ENCODE peak calls at places on chromosomes 1 and 21, in seven cellular contexts. J is adrenal gland, A is gastrocnemius medialis, U is spleen, G is IMR-90, L is transverse colon, Q is suprapubic skin. K is an unnamed sample.
A peak's percentile ranks its signal among the peaks of the same experiment; 100 is the strongest.

GRCh38 chr21:46550511-46550941 is 54.4 kb downstream of the S100B start:
- DNase-seq in J (no peak), A (no peak), U (no peak), G (no peak), L (no peak), Q (peak; percentile 67), K (peak; percentile 11)

GRCh38 chr1:27341525-27342252 is at the start of gene SYTL1:
- DNase-seq in J (peak; percentile 62), A (no peak), U (peak; percentile 94), G (peak; percentile 67), L (peak; percentile 75), Q (no peak), K (no peak)

GRCh38 chr1:227437495-227438008 is 119.3 kb upstream of the CDC42BPA start:
- DNase-seq in J (no peak), A (no peak), U (no peak), G (peak; percentile 68), L (no peak), Q (no peak), K (no peak)

GRCh38 chr1:31871703-31872102 is 55.9 kb upstream of the SPOCD1 start:
- DNase-seq in J (no peak), A (no peak), U (no peak), G (no peak), L (no peak), Q (no peak), K (peak; percentile 6)

GRCh38 chr1:41003640-41004220 is 17.8 kb downstream of the SLFNL1 start:
- DNase-seq in J (peak; percentile 98), A (peak; percentile 98), U (peak; percentile 93), G (peak; percentile 100), L (peak; percentile 92), Q (peak; percentile 97), K (peak; percentile 99)

GRCh38 chr1:218299416-218299815 is 14.3 kb downstream of the RRP15 start:
- DNase-seq in J (no peak), A (no peak), U (no peak), G (peak; percentile 77), L (no peak), Q (no peak), K (no peak)

GRCh38 chr21:36288651-36289243 is 31.2 kb upstream of the MORC3 start:
- DNase-seq in J (no peak), A (no peak), U (no peak), G (peak; percentile 51), L (no peak), Q (no peak), K (no peak)

GRCh38 chr21:41368361-41369104 is 6.7 kb downstream of the MX2 start:
- DNase-seq in J (no peak), A (no peak), U (peak; percentile 73), G (no peak), L (no peak), Q (peak; percentile 61), K (no peak)

GRCh38 chr1:198186916-198187580 is 30.2 kb downstream of the NEK7 start:
- DNase-seq in J (no peak), A (no peak), U (no peak), G (peak; percentile 24), L (no peak), Q (no peak), K (no peak)

GRCh38 chr1:38835230-38835827 is 24.2 kb downstream of the RRAGC start:
- DNase-seq in J (peak; percentile 38), A (peak; percentile 8), U (no peak), G (peak; percentile 87), L (peak; percentile 19), Q (no peak), K (no peak)

GRCh38 chr1:208030320-208031091 is 119.6 kb upstream of the CD34 start:
- DNase-seq in J (no peak), A (no peak), U (no peak), G (peak; percentile 37), L (peak; percentile 26), Q (no peak), K (no peak)

GRCh38 chr1:3746389-3746783 is 5.9 kb upstream of the CCDC27 start:
- DNase-seq in J (peak; percentile 48), A (peak; percentile 32), U (no peak), G (no peak), L (no peak), Q (peak; percentile 66), K (no peak)

GRCh38 chr1:176791911-176792310 is 328.9 kb downstream of the PAPPA2 start:
- DNase-seq in J (no peak), A (no peak), U (no peak), G (no peak), L (no peak), Q (no peak), K (no peak)

GRCh38 chr1:89724369-89725015 is 91.6 kb downstream of the LRRC8C start:
- DNase-seq in J (no peak), A (no peak), U (peak; percentile 72), G (peak; percentile 59), L (peak; percentile 11), Q (no peak), K (no peak)

GRCh38 chr1:150696590-150696989 is 364 bp downstream of the GOLPH3L start:
- DNase-seq in J (no peak), A (no peak), U (no peak), G (no peak), L (no peak), Q (no peak), K (no peak)

GRCh38 chr1:173139706-173140105 is 67.4 kb downstream of the TNFSF4 start:
- DNase-seq in J (no peak), A (no peak), U (no peak), G (no peak), L (no peak), Q (no peak), K (no peak)

GRCh38 chr1:55635856-55636255 is 420.7 kb upstream of the USP24 start:
- DNase-seq in J (no peak), A (no peak), U (no peak), G (peak; percentile 43), L (no peak), Q (no peak), K (no peak)

GRCh38 chr21:35052786-35053185 is 3.7 kb upstream of the RUNX1 start:
- DNase-seq in J (no peak), A (no peak), U (no peak), G (no peak), L (no peak), Q (no peak), K (no peak)

GRCh38 chr21:35053356-35054096 is 4.4 kb upstream of the RUNX1 start:
- DNase-seq in J (no peak), A (no peak), U (no peak), G (no peak), L (no peak), Q (no peak), K (no peak)

GRCh38 chr21:35048706-35049617 is at the start of gene RUNX1:
- DNase-seq in J (peak; percentile 23), A (peak; percentile 24), U (peak; percentile 90), G (peak; percentile 56), L (peak; percentile 63), Q (no peak), K (no peak)

GRCh38 chr21:35050348-35051286 is 1.5 kb upstream of the RUNX1 start:
- DNase-seq in J (no peak), A (no peak), U (no peak), G (peak; percentile 70), L (no peak), Q (no peak), K (no peak)

DNA sequence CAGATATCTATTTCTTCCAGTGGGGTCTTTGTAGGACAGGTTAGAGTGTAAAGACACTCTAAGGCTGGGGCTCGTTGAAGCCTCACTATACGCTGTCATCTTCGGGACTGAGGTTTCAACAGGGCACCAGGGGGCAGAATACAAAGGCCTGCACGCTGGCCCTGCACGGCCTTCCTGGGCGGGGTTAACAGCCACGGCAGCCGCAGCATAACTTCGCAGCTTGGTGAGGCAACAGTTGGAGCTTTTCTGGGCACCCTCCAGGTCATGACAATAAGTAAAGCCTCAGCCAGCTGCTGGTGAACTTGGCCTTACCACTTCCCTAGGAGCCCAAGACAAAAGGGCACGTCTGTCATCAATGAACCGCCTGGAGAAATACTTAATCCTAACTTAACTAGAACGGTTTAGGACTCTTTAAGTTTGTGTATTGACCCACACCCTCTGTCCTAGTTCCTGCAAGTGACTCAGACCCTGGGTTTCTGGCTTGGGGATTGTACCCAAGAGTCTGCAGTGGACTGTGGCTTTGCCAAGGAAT is 2.3 kb upstream of the RUNX1 start:
- DNase-seq in J (peak; percentile 83), A (peak; percentile 88), U (peak; percentile 96), G (peak; percentile 80), L (peak; percentile 89), Q (peak; percentile 91), K (peak; percentile 84)
- TF ChIP-seq POLR2A in J (no peak), A (peak; percentile 10), U (no peak), G (no peak), L (peak; percentile 15), Q (no peak), K (no peak)

GRCh38 chr1:44929556-44929955 is 56.8 kb downstream of the EIF2B3 start:
- DNase-seq in J (no peak), A (no peak), U (no peak), G (no peak), L (no peak), Q (no peak), K (no peak)

GRCh38 chr1:44924835-44925464 is 61.4 kb downstream of the EIF2B3 start:
- DNase-seq in J (no peak), A (no peak), U (no peak), G (peak; percentile 95), L (no peak), Q (no peak), K (no peak)

GRCh38 chr1:44932151-44932550 is 54.2 kb downstream of the EIF2B3 start:
- DNase-seq in J (no peak), A (no peak), U (no peak), G (no peak), L (no peak), Q (no peak), K (no peak)

DNA sequence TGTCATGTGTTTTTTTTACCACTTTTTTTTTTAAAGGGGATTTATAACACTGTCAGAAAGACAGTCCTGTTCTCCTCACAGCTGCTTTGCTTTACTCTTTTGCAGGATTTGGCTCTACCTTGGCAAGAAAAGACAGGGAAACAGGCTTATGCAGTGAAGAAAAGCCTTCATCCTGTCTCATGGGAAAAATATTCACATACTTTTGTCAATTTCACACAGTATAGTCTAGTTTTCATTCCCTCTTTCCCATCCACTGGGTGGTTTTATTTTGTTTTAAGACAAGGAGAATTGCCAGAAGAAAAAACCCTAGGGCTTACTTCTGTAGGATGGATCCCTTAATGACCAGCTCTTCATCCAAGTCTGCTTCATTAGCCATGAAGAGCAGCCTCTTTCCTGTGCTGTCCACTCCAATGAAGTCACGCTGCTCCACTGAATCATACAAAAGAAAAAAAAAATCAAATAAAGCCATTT is 60.0 kb downstream of the EIF2B3 start:
- DNase-seq in J (no peak), A (no peak), U (no peak), G (peak; percentile 66), L (no peak), Q (no peak), K (no peak)
- H3K4me3 ChIP-seq in J (no peak overlapping the region), A (no peak overlapping the region), U (no peak overlapping the region), G (no peak overlapping the region), L (no peak overlapping the region), Q (no peak overlapping the region), K (no peak overlapping the region)

DNA sequence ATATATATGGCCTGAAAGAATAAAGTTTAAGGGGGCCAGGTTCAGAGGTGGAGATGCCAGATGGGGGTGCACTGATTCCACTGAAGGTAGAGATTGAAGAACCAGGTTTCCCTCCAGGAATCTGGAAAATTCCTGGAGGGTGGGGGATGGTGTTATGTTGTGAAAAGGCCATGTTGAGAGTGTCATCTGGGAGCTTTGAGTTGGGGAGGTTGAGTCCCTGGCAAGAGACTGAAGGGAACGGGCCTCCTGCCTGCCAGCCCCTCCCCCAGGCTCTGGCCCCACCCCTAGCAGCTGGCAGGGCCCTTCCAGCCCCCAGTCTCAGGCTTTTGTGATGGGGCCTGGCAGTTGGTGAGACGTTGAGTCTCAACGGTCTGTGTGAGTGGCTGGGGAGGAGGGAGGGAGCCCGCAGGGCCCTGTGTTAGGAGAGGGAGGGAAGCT is 4.1 kb downstream of the PTPRU start:
- DNase-seq in J (no peak), A (no peak), U (no peak), G (no peak), L (no peak), Q (no peak), K (no peak)
- TF ChIP-seq CTCF in J (no peak), A (no peak), U (no peak), G (peak; percentile 47), L (no peak), Q (no peak), K (no peak)

GRCh38 chr1:160708118-160708517 is 3.5 kb downstream of the CD48 start:
- DNase-seq in J (no peak), A (no peak), U (no peak), G (no peak), L (no peak), Q (no peak), K (no peak)
- TF ChIP-seq POLR2A in J (no peak), A (no peak), U (no peak), G (no peak), L (no peak), Q (no peak), K (no peak)